ENCODE peak calls at places on chromosomes 12 and 14, in five cellular contexts. J is left ventricle myocardium superior, G is hepatic stellate cell, H is brain microvascular endothelial cell, E is adipocyte. M is an unnamed sample.

GRCh38 chr12:67452119-67452805 is 183.1 kb downstream of the CAND1 start:
- DNase-seq in J (no peak), G (no peak), H (no peak), E (no peak), M (no peak)

GRCh38 chr12:1616233-1617066 is 12.6 kb upstream of the WNT5B start:
- DNase-seq in J (no peak), G (no peak), H (no peak), E (no peak), M (no peak)

GRCh38 chr14:63212776-63213500 is 8.7 kb downstream of the RHOJ start:
- DNase-seq in J (no peak), G (no peak), H (no peak), E (no peak), M (no peak)

GRCh38 chr14:20841096-20841495 is 38.5 kb upstream of the RNASE1 start:
- DNase-seq in J (no peak), G (no peak), H (no peak), E (no peak), M (no peak)

GRCh38 chr12:25106818-25107217 is 88.1 kb downstream of the DNAI7 start:
- DNase-seq in J (no peak), G (peak; percentile 7), H (no peak), E (peak; percentile 8), M (no peak)

GRCh38 chr12:66775941-66776340 is 97.1 kb upstream of the GRIP1 start:
- DNase-seq in J (no peak), G (no peak), H (no peak), E (no peak), M (no peak)

GRCh38 chr12:118070650-118071049 is 9.7 kb upstream of the WSB2 start:
- DNase-seq in J (no peak), G (no peak), H (no peak), E (no peak), M (no peak)

GRCh38 chr14:104254735-104255400 is 116.5 kb downstream of the KIF26A start:
- DNase-seq in J (no peak), G (no peak), H (no peak), E (no peak), M (no peak)

GRCh38 chr12:93174048-93174447 is 203.7 kb upstream of the NUDT4 start:
- DNase-seq in J (peak; percentile 35), G (peak; percentile 12), H (peak; percentile 69), E (peak; percentile 82), M (no peak)

GRCh38 chr12:55188974-55189556 is 31.8 kb upstream of the OR10A7 start:
- DNase-seq in J (no peak), G (peak; percentile 8), H (peak; percentile 74), E (peak; percentile 90), M (no peak)

GRCh38 chr14:75811862-75812505 is 150.9 kb downstream of the TTLL5 start:
- DNase-seq in J (no peak), G (no peak), H (no peak), E (peak; percentile 25), M (no peak)

GRCh38 chr14:38078393-38078792 is 129.3 kb upstream of the SSTR1 start:
- DNase-seq in J (peak; percentile 23), G (no peak), H (no peak), E (no peak), M (no peak)

GRCh38 chr12:120940799-120941198 is 36.6 kb upstream of the SPPL3 start:
- DNase-seq in J (no peak), G (no peak), H (no peak), E (peak; percentile 10), M (no peak)

GRCh38 chr14:100529561-100530031 is 57.6 kb downstream of the BEGAIN start:
- DNase-seq in J (peak; percentile 12), G (no peak), H (no peak), E (no peak), M (no peak)

GRCh38 chr14:55454264-55455151 is 14.1 kb upstream of the TBPL2 start:
- DNase-seq in J (peak; percentile 44), G (no peak), H (peak; percentile 38), E (peak; percentile 56), M (peak; percentile 21)

GRCh38 chr14:25049559-25050493 is at the start of gene STXBP6:
- DNase-seq in J (peak; percentile 91), G (peak; percentile 26), H (no peak), E (peak; percentile 91), M (peak; percentile 87)

GRCh38 chr14:36161781-36162180 is 14.7 kb downstream of the PTCSC3 start:
- DNase-seq in J (no peak), G (no peak), H (no peak), E (no peak), M (no peak)

GRCh38 chr12:5461966-5462365 is 30.1 kb downstream of the NTF3 start:
- DNase-seq in J (no peak), G (no peak), H (no peak), E (no peak), M (no peak)

GRCh38 chr14:103730490-103731035 is 15.0 kb downstream of the ZFYVE21 start:
- DNase-seq in J (peak; percentile 86), G (no peak), H (no peak), E (no peak), M (no peak)

GRCh38 chr12:80954857-80955520 is 17.3 kb upstream of the LIN7A start:
- DNase-seq in J (no peak), G (no peak), H (no peak), E (no peak), M (no peak)

GRCh38 chr12:113461666-113462065 is 10.0 kb downstream of the LHX5 start:
- DNase-seq in J (no peak), G (no peak), H (no peak), E (peak; percentile 28), M (no peak)

GRCh38 chr12:48001426-48002178 is 2.7 kb downstream of the COL2A1 start:
- DNase-seq in J (peak; percentile 70), G (peak; percentile 73), H (peak; percentile 20), E (peak; percentile 73), M (peak; percentile 17)

GRCh38 chr12:131486831-131487230 is 224.1 kb upstream of the SFSWAP start:
- DNase-seq in J (no peak), G (no peak), H (no peak), E (no peak), M (no peak)

GRCh38 chr12:92927436-92928116 is 1.5 kb downstream of the EEA1 start:
- DNase-seq in J (no peak), G (peak; percentile 74), H (peak; percentile 60), E (peak; percentile 81), M (no peak)

M was measured in amygdala.